ENCODE peak calls at places on chromosome 9, in eight cellular contexts. Z is K562, T is GM23338, I is Panc1, G is HepG2, F is HCT116, U is upper lobe of left lung, X is GM12878. N is an unnamed sample.

GRCh38 chr9:85647571-85647970 is 94.2 kb downstream of the AGTPBP1 start:
- ATAC-seq in Z (no peak), T (no peak), I (no peak), G (no peak), F (no peak), U (no peak), X (peak), N (no peak)

GRCh38 chr9:87324613-87325194 is 173.0 kb upstream of the DAPK1 start:
- ATAC-seq in Z (peak), T (peak), I (no peak), G (peak), F (peak), U (no peak), X (peak), N (peak)

GRCh38 chr9:76004526-76004925 is 114.1 kb downstream of the PCSK5 start:
- ATAC-seq in Z (no peak), T (no peak), I (no peak), G (no peak), F (no peak), U (no peak), X (no peak), N (no peak)

GRCh38 chr9:128940271-128940921 is 7.0 kb downstream of the DOLK start:
- ATAC-seq in Z (no peak), T (peak), I (no peak), G (peak), F (no peak), U (no peak), X (no peak), N (peak)

GRCh38 chr9:133768859-133769510 is 30.8 kb upstream of the SARDH start:
- ATAC-seq in Z (peak), T (peak), I (no peak), G (peak), F (no peak), U (peak), X (no peak), N (no peak)

GRCh38 chr9:524008-524407 is 309.3 kb downstream of the DOCK8 start:
- ATAC-seq in Z (no peak), T (no peak), I (no peak), G (no peak), F (no peak), U (no peak), X (no peak), N (peak)

GRCh38 chr9:123347289-123348060 is 8.5 kb upstream of the CRB2 start:
- ATAC-seq in Z (no peak), T (no peak), I (no peak), G (no peak), F (no peak), U (no peak), X (no peak), N (no peak)

GRCh38 chr9:4143951-4144717 is 155.7 kb downstream of the GLIS3 start:
- ATAC-seq in Z (no peak), T (peak), I (peak), G (peak), F (no peak), U (no peak), X (no peak), N (peak)

GRCh38 chr9:83266618-83267543 is 203.9 kb upstream of the RASEF start:
- ATAC-seq in Z (no peak), T (no peak), I (peak), G (peak), F (peak), U (peak), X (no peak), N (peak)

GRCh38 chr9:95809686-95810085 is 65.8 kb upstream of the ERCC6L2 start:
- ATAC-seq in Z (no peak), T (no peak), I (no peak), G (no peak), F (no peak), U (no peak), X (no peak), N (no peak)

GRCh38 chr9:115944166-115944948 is 209.2 kb upstream of the PAPPA start:
- ATAC-seq in Z (no peak), T (no peak), I (no peak), G (peak), F (peak), U (peak), X (no peak), N (peak)

GRCh38 chr9:106737516-106737915 is 125.5 kb upstream of the ZNF462 start:
- ATAC-seq in Z (no peak), T (no peak), I (no peak), G (no peak), F (no peak), U (no peak), X (no peak), N (no peak)

GRCh38 chr9:124077915-124078572 is 66.5 kb downstream of the LHX2 start:
- ATAC-seq in Z (no peak), T (no peak), I (peak), G (peak), F (peak), U (no peak), X (no peak), N (no peak)

GRCh38 chr9:85569988-85570387 is 171.8 kb downstream of the AGTPBP1 start:
- ATAC-seq in Z (no peak), T (no peak), I (no peak), G (no peak), F (peak), U (no peak), X (no peak), N (no peak)

GRCh38 chr9:78029601-78030552 is 1.7 kb downstream of the GNAQ start:
- ATAC-seq in Z (peak), T (peak), I (peak), G (peak), F (no peak), U (peak), X (peak), N (no peak)

GRCh38 chr9:130232899-130233586 is 32.5 kb upstream of the HMCN2 start:
- ATAC-seq in Z (no peak), T (peak), I (no peak), G (no peak), F (no peak), U (no peak), X (no peak), N (no peak)

GRCh38 chr9:23441275-23441674 is 384.8 kb downstream of the ELAVL2 start:
- ATAC-seq in Z (no peak), T (no peak), I (no peak), G (no peak), F (no peak), U (no peak), X (no peak), N (no peak)

GRCh38 chr9:32344551-32345182 is 39.8 kb upstream of the ACO1 start:
- ATAC-seq in Z (no peak), T (peak), I (no peak), G (peak), F (no peak), U (no peak), X (peak), N (no peak)

GRCh38 chr9:35618854-35619799 is 914 bp upstream of the CD72 start:
- ATAC-seq in Z (no peak), T (no peak), I (no peak), G (no peak), F (no peak), U (peak), X (peak), N (peak)

GRCh38 chr9:7104625-7105024 is 346.9 kb downstream of the KDM4C start:
- ATAC-seq in Z (no peak), T (no peak), I (no peak), G (no peak), F (no peak), U (no peak), X (no peak), N (no peak)

GRCh38 chr9:120358877-120359276 is 221.1 kb downstream of the CDK5RAP2 start:
- ATAC-seq in Z (peak), T (peak), I (no peak), G (peak), F (no peak), U (peak), X (no peak), N (no peak)

GRCh38 chr9:14687042-14687719 is 6.1 kb downstream of the ZDHHC21 start:
- ATAC-seq in Z (no peak), T (no peak), I (no peak), G (no peak), F (no peak), U (no peak), X (no peak), N (no peak)

GRCh38 chr9:71853084-71853483 is 57.9 kb downstream of the ABHD17B start:
- ATAC-seq in Z (no peak), T (no peak), I (no peak), G (no peak), F (no peak), U (no peak), X (no peak), N (no peak)

GRCh38 chr9:114285166-114285867 is 37.6 kb upstream of the ORM1 start:
- ATAC-seq in Z (peak), T (no peak), I (no peak), G (no peak), F (no peak), U (no peak), X (no peak), N (no peak)

GRCh38 chr9:92432350-92432749 is 8.1 kb upstream of the OMD start:
- ATAC-seq in Z (no peak), T (no peak), I (no peak), G (no peak), F (no peak), U (no peak), X (no peak), N (no peak)

GRCh38 chr9:761155-761792 is 80.2 kb upstream of the DMRT1 start:
- ATAC-seq in Z (no peak), T (no peak), I (no peak), G (peak), F (no peak), U (no peak), X (no peak), N (peak)

GRCh38 chr9:38062498-38063362 is 6.3 kb downstream of the SHB start:
- ATAC-seq in Z (peak), T (no peak), I (peak), G (peak), F (peak), U (no peak), X (no peak), N (no peak)

DNA sequence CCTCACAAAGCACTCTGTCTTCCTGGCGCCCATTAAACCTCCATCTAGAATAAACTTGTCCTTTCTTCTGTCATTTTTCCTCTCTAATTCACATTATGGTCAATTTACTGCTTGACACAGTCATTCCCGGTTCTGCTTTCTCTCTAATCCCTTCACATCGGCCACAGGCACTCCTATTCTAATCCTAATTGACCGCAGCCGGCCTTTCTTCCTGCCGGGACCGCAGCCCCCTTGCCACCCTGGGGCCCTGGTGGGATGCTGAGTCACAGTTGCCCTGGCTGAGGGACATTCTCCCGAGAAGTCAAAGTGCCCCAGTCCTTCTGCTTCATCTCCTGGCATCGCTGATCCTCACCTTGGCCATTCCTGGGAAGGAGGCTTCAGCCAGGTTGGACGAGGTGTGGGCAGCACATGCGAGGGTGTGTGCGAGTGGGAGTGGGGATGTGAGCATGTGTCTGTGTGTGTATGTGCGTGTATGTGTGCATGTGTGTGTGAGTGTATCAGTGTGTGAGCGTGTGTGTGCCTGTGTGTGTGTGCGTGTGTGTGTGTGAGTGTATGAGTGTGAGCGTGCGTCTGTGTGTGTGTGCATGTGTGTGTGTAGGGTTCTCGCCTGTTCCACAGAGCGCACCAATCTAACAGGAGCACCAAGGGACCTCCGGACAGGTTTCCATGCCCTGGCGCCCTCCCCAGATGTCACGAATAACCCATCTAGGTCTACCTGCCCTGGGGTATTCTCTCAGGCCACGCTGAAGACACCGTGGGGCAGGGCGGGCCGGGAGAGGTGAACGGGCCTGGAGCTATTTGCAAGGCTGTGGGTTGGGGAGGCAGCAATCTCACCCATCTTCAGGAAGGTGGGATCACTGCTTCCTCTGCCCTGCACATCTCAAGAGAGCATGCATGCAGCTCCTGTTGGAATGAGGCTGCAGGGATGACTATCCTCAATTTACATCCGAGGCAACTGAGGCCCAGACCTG is 191.2 kb downstream of the PAX5 start:
- ATAC-seq in Z (no peak), T (peak), I (no peak), G (no peak), F (no peak), U (no peak), X (no peak), N (no peak)
- TF ChIP-seq POLR2AphosphoS5 in Z (no peak), T (no peak), I (no peak), G (no peak), F (no peak), U (no peak), X (no peak), N (no peak)

DNA sequence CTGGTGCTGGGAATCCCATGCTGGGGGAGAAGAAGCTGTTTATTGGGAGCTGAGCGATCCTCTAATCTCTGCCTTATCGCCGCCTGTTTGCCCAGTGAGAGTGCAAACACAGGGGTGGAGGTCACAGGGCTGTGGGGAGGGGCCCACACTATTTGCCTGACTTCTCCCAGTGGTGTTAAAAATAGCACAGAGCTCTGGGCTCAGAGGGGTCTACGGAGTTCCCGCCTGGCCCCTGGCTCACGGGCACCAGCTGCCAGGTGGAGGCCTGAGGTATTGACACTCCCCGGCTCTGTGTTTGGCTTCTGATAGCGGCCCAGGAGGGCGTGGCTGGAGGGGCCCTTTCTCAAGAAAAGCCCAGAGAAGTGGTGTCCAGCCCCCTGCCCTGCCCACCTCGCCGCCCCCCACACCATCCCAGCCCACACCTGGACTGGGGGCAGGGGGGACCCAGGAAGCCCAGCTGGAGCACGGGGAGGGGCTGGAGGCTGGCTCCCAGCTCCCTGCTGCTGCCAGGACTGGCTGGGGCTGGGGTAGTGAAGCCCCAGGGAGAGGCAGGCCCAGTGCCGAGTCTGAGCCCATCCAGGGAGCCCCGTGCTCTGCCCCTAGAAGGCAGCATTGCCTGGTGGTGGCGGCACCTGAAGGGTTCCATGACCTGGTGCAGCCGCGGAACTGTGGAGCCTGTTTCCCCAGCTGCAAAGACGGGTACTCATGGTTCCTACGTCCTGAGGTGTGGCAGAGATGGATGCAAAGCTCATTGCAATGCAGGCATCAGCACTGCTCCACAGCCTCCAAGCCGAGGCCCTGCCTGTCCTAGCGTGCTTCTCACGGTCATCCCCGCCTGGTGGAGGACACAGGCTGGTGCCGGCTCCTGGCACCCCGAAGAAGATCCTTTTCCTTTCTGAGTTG is 35.7 kb upstream of the EGFL7 start:
- ATAC-seq in Z (no peak), T (peak), I (no peak), G (peak), F (no peak), U (no peak), X (no peak), N (no peak)
- TF ChIP-seq CTCF in Z (no peak), T (peak), I (no peak), G (peak), F (no peak), U (peak), X (no peak), N (no peak)

GRCh38 chr9:131701789-131702337 is 38.0 kb downstream of the RAPGEF1 start:
- ATAC-seq in Z (no peak), T (peak), I (no peak), G (no peak), F (no peak), U (no peak), X (no peak), N (no peak)

GRCh38 chr9:131701434-131701781 is 38.5 kb downstream of the RAPGEF1 start:
- ATAC-seq in Z (no peak), T (no peak), I (no peak), G (no peak), F (no peak), U (no peak), X (no peak), N (no peak)

GRCh38 chr9:131698715-131699053 is 41.2 kb downstream of the RAPGEF1 start:
- ATAC-seq in Z (no peak), T (no peak), I (no peak), G (no peak), F (no peak), U (no peak), X (peak), N (no peak)

GRCh38 chr9:131700765-131701433 is 39.0 kb downstream of the RAPGEF1 start:
- ATAC-seq in Z (no peak), T (no peak), I (no peak), G (no peak), F (no peak), U (no peak), X (no peak), N (no peak)

GRCh38 chr9:131700076-131700475 is 39.8 kb downstream of the RAPGEF1 start:
- ATAC-seq in Z (no peak), T (no peak), I (no peak), G (no peak), F (no peak), U (no peak), X (no peak), N (no peak)
- TF ChIP-seq POLR2AphosphoS5 in Z (no peak), T (no peak), I (no peak), G (no peak), F (no peak), U (no peak), X (no peak), N (no peak)

GRCh38 chr9:136994885-136995224 is 1.5 kb downstream of the CLIC3 start:
- ATAC-seq in Z (no peak), T (peak), I (no peak), G (no peak), F (no peak), U (no peak), X (no peak), N (no peak)

GRCh38 chr9:136994180-136994884 is 2.0 kb downstream of the CLIC3 start:
- ATAC-seq in Z (no peak), T (peak), I (no peak), G (no peak), F (no peak), U (no peak), X (no peak), N (no peak)

GRCh38 chr9:136990233-136990911 is 1.9 kb upstream of the PAXX start:
- ATAC-seq in Z (no peak), T (no peak), I (no peak), G (no peak), F (no peak), U (no peak), X (no peak), N (no peak)

GRCh38 chr9:136992819-136993369 is 672 bp downstream of the PAXX start:
- ATAC-seq in Z (no peak), T (no peak), I (no peak), G (no peak), F (no peak), U (no peak), X (no peak), N (no peak)

GRCh38 chr9:136991993-136992818 is at the start of gene PAXX:
- ATAC-seq in Z (peak), T (peak), I (peak), G (peak), F (peak), U (peak), X (peak), N (peak)
- TF ChIP-seq CTCF in Z (no peak), T (no peak), I (no peak), G (no peak), F (no peak), U (peak), X (no peak), N (peak)

GRCh38 chr9:127578952-127579853 is 32.9 kb upstream of the STXBP1 start:
- ATAC-seq in Z (peak), T (peak), I (peak), G (peak), F (peak), U (peak), X (peak), N (peak)
- TF ChIP-seq POLR2AphosphoS5 in Z (no peak), T (no peak), I (peak), G (peak), F (no peak), U (peak), X (no peak), N (peak)

GRCh38 chr9:135342206-135343130 is 137.1 kb upstream of the PPP1R26 start:
- ATAC-seq in Z (no peak), T (no peak), I (no peak), G (no peak), F (no peak), U (no peak), X (no peak), N (no peak)

GRCh38 chr9:135343136-135343535 is 136.4 kb upstream of the PPP1R26 start:
- ATAC-seq in Z (no peak), T (no peak), I (no peak), G (no peak), F (no peak), U (no peak), X (no peak), N (no peak)

GRCh38 chr9:135344915-135345500 is 134.6 kb upstream of the PPP1R26 start:
- ATAC-seq in Z (no peak), T (no peak), I (no peak), G (no peak), F (no peak), U (no peak), X (no peak), N (no peak)

GRCh38 chr9:135344523-135344901 is 135.1 kb upstream of the PPP1R26 start:
- ATAC-seq in Z (no peak), T (peak), I (no peak), G (no peak), F (no peak), U (no peak), X (no peak), N (no peak)

GRCh38 chr9:135343733-135344522 is 135.7 kb upstream of the PPP1R26 start:
- ATAC-seq in Z (peak), T (peak), I (peak), G (peak), F (peak), U (no peak), X (peak), N (no peak)
- TF ChIP-seq CTCF in Z (peak), T (peak), I (peak), G (peak), F (peak), U (peak), X (peak), N (peak)